ENCODE peak calls at places on chromosome 5, in six cellular contexts. S is upper lobe of left lung, C is K562, F is HepG2, H is Panc1, I is GM12878. K is an unnamed sample.

GRCh38 chr5:149392718-149393117 is 13.6 kb upstream of the IL17B start:
- ATAC-seq in F (no peak), C (peak; percentile 59), H (peak; percentile 63), S (no peak), I (peak; percentile 80), K (no peak)

GRCh38 chr5:35830587-35830986 is 26.1 kb upstream of the IL7R start:
- ATAC-seq in H (no peak), I (no peak), F (no peak), S (no peak), C (no peak), K (no peak)

GRCh38 chr5:143980506-143980905 is 168.5 kb downstream of the HMHB1 start:
- ATAC-seq in S (no peak), C (no peak), I (no peak), F (no peak), H (no peak), K (no peak)

GRCh38 chr5:132808448-132808847 is 4.7 kb upstream of the SOWAHA start:
- ATAC-seq in C (no peak), H (no peak), S (no peak), I (no peak), F (peak; percentile 18), K (no peak)

GRCh38 chr5:130923543-130924159 is 241.4 kb downstream of the HINT1 start:
- ATAC-seq in I (no peak), S (no peak), H (no peak), F (no peak), C (no peak), K (no peak)

GRCh38 chr5:52818360-52818759 is 30.6 kb downstream of the ITGA1 start:
- ATAC-seq in S (no peak), F (no peak), I (no peak), C (no peak), H (no peak), K (no peak)

GRCh38 chr5:41219655-41220269 is 6.4 kb upstream of the C6 start:
- ATAC-seq in C (no peak), S (peak; percentile 67), F (no peak), H (no peak), I (no peak), K (peak; percentile 76)

GRCh38 chr5:134138416-134139376 is 24.2 kb downstream of the TCF7 start:
- ATAC-seq in F (no peak), H (peak; percentile 33), C (no peak), S (no peak), I (peak; percentile 80), K (no peak)

GRCh38 chr5:58451732-58452565 is 7.9 kb downstream of the PLK2 start:
- ATAC-seq in C (no peak), S (no peak), H (peak; percentile 48), I (no peak), F (no peak), K (no peak)

GRCh38 chr5:139664727-139665351 is 16.7 kb downstream of the CXXC5 start:
- ATAC-seq in F (no peak), S (no peak), H (no peak), I (no peak), C (no peak), K (no peak)

GRCh38 chr5:170252710-170253350 is 20.0 kb downstream of the C5orf58 start:
- ATAC-seq in C (no peak), S (no peak), H (no peak), F (no peak), I (no peak), K (no peak)

GRCh38 chr5:132445640-132445923 is 45.0 kb downstream of the IRF1 start:
- ATAC-seq in H (peak; percentile 23), C (no peak), S (no peak), F (no peak), I (no peak), K (no peak)

GRCh38 chr5:82426419-82427154 is 148.4 kb upstream of the RPS23 start:
- ATAC-seq in C (no peak), S (peak; percentile 28), F (no peak), I (no peak), H (no peak), K (peak; percentile 30)

GRCh38 chr5:95317085-95317484 is 32.2 kb upstream of the MCTP1 start:
- ATAC-seq in S (no peak), C (no peak), F (no peak), H (no peak), I (no peak), K (no peak)

GRCh38 chr5:149740341-149740740 is 10.2 kb downstream of the PPARGC1B start:
- ATAC-seq in S (no peak), I (no peak), H (no peak), C (no peak), F (no peak), K (peak; percentile 37)

GRCh38 chr5:38323645-38324295 is 65.4 kb downstream of the EGFLAM start:
- ATAC-seq in I (no peak), S (peak; percentile 92), C (no peak), H (no peak), F (no peak), K (peak; percentile 86)

GRCh38 chr5:55823151-55823796 is 27.9 kb upstream of the IL31RA start:
- ATAC-seq in F (no peak), H (no peak), I (no peak), C (no peak), S (no peak), K (no peak)

GRCh38 chr5:61569353-61569752 is 237.3 kb downstream of the ZSWIM6 start:
- ATAC-seq in C (no peak), H (no peak), F (no peak), I (no peak), S (no peak), K (no peak)

GRCh38 chr5:67561145-67561932 is 364.7 kb upstream of the CD180 start:
- ATAC-seq in C (no peak), S (peak; percentile 58), H (no peak), I (no peak), F (no peak), K (peak; percentile 43)

GRCh38 chr5:9888517-9888916 is 258.4 kb upstream of the TAS2R1 start:
- ATAC-seq in H (no peak), S (peak; percentile 20), I (no peak), F (no peak), C (no peak), K (no peak)

GRCh38 chr5:83721878-83722779 is 1.5 kb upstream of the HAPLN1 start:
- ATAC-seq in H (peak; percentile 96), I (peak; percentile 92), C (peak; percentile 83), S (peak; percentile 73), F (peak; percentile 91), K (peak; percentile 63)

GRCh38 chr5:112415552-112415951 is 3.5 kb downstream of the EPB41L4A start:
- ATAC-seq in H (no peak), I (no peak), C (no peak), S (no peak), F (no peak), K (no peak)

GRCh38 chr5:100779669-100780375 is 123.3 kb downstream of the ST8SIA4 start:
- ATAC-seq in I (peak; percentile 23), S (peak; percentile 77), H (no peak), C (no peak), F (no peak), K (peak; percentile 53)

GRCh38 chr5:99037668-99038067 is 108.9 kb upstream of the CHD1 start:
- ATAC-seq in C (peak; percentile 68), S (no peak), F (peak; percentile 81), H (no peak), I (no peak), K (no peak)

GRCh38 chr5:4661326-4661725 is 478.8 kb upstream of the ADAMTS16 start:
- ATAC-seq in H (no peak), I (no peak), C (no peak), F (no peak), S (no peak), K (no peak)

GRCh38 chr5:111224561-111224989 is 391 bp downstream of the CAMK4 start:
- ATAC-seq in I (peak; percentile 13), F (peak; percentile 47), S (peak; percentile 38), C (no peak), H (peak; percentile 68), K (peak; percentile 44)

GRCh38 chr5:111225926-111226325 is 1.7 kb downstream of the CAMK4 start:
- ATAC-seq in H (no peak), I (peak; percentile 17), C (no peak), F (no peak), S (no peak), K (no peak)

GRCh38 chr5:111223086-111223789 is 946 bp upstream of the CAMK4 start:
- ATAC-seq in I (no peak), F (peak; percentile 61), S (no peak), H (peak; percentile 18), C (no peak), K (no peak)

GRCh38 chr5:111226556-111226955 is 2.4 kb downstream of the CAMK4 start:
- ATAC-seq in C (no peak), S (no peak), H (no peak), I (no peak), F (no peak), K (no peak)

GRCh38 chr5:111223790-111224560 is at the start of gene CAMK4:
- ATAC-seq in H (peak; percentile 92), C (peak; percentile 96), I (peak; percentile 79), S (peak; percentile 95), F (peak; percentile 86), K (peak; percentile 93)
- TF ChIP-seq CTCF in H (peak; percentile 18), C (peak; percentile 13), I (peak; percentile 32), S (no peak), F (peak; percentile 14), K (no peak)

DNA sequence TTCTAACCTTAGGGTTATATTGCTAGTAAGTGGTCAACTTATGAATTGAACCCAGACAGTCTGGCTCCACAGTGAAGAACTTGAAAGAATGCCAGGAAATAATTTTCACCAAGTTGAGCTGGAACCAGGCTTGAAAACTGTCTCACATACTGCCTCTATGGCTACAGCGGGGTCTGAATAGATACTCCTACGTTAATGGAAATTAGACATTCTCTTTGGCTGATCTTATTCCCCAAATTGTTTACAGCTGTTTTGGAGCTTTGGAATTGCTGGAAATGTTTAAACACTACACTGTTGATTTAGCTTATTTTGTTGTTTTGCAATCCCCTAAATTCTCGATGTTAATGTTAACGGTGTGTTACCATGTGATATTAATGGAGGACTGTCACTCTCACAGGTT is 146.4 kb downstream of the FBXL7 start:
- ATAC-seq in C (no peak), I (no peak), F (no peak), H (no peak), S (peak; percentile 20), K (no peak)
- TF ChIP-seq POLR2AphosphoS5 in C (no peak), I (no peak), F (no peak), H (no peak), S (no peak), K (no peak)

DNA sequence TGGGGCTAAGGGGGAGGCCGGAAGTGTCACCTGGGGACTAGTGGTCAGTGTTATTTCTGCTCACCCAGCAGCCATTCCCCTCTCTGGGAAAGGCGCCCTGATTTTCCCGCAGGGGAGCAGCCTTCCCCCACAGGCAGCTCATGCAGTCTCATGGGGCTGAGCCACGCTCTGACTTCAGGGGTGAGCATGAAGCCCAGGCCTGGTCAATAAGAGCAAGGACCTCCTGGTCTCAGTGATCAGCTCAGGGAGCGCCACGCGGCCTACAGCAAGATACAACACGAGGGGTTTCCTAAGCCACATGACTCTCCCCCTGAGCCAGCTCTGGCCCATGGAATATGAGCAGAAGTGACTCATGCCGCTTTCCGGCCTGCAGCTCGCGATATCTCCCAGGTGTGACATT is 46.3 kb upstream of the GFPT2 start:
- ATAC-seq in H (no peak), I (no peak), C (peak; percentile 48), S (peak; percentile 18), F (no peak), K (no peak)
- TF ChIP-seq CTCF in H (no peak), I (no peak), C (no peak), S (no peak), F (no peak), K (no peak)

DNA sequence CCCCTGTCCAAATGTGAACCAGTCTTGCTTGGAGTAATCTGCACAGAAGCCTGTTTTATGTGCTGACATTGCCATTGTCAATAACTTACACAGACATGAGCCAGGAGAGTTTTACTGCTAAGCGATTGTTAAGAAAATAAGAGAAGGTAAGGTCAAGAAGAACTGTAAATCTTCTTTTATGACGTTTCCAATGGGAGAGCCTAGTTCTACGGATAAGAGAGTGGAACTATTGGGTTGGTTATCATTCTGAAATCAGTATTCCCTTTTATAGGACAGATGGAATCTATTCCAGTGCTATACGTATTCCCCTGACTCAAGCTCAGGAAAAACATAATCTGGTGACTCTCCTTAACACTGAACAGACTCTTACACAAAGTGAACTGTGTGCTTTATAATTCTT is 137.9 kb upstream of the OTULINL start:
- ATAC-seq in F (no peak), H (no peak), I (no peak), C (no peak), S (no peak), K (no peak)
- TF ChIP-seq POLR2AphosphoS5 in F (no peak), H (no peak), I (no peak), C (no peak), S (no peak), K (no peak)

K was measured in gastroesophageal sphincter.